ENCODE peak calls at places on chromosome 18, in nine cellular contexts. One of them, this sample, is unnamed.

GRCh38 chr18:30727849-30728248 is 314.7 kb downstream of the DSC3 start:
- DNase-seq in A549: no peak
- DNase-seq in GM12878: no peak
- DNase-seq in HCT116: no peak
- DNase-seq in prostate gland: no peak
- DNase-seq in vagina: no peak
- DNase-seq in heart left ventricle: no peak
- DNase-seq in spleen: no peak
- DNase-seq in H1: no peak
- DNase-seq in this sample: no peak

GRCh38 chr18:62196978-62197377 is 9.9 kb downstream of the RELCH start:
- DNase-seq in A549: no peak
- DNase-seq in GM12878: no peak
- DNase-seq in HCT116: no peak
- DNase-seq in prostate gland: no peak
- DNase-seq in vagina: no peak
- DNase-seq in heart left ventricle: no peak
- DNase-seq in spleen: no peak
- DNase-seq in H1: no peak
- DNase-seq in this sample: no peak

GRCh38 chr18:45688834-45689233 is 35.1 kb upstream of the SLC14A1 start:
- DNase-seq in A549: no peak
- DNase-seq in GM12878: no peak
- DNase-seq in HCT116: no peak
- DNase-seq in prostate gland: no peak
- DNase-seq in vagina: no peak
- DNase-seq in heart left ventricle: no peak
- DNase-seq in spleen: peak; percentile 81
- DNase-seq in H1: no peak
- DNase-seq in this sample: peak; percentile 84

GRCh38 chr18:75407468-75408437 is 19.8 kb downstream of the SMIM21 start:
- DNase-seq in A549: no peak
- DNase-seq in GM12878: no peak
- DNase-seq in HCT116: no peak
- DNase-seq in prostate gland: no peak
- DNase-seq in vagina: no peak
- DNase-seq in heart left ventricle: no peak
- DNase-seq in spleen: no peak
- DNase-seq in H1: no peak
- DNase-seq in this sample: no peak

GRCh38 chr18:73948497-73948896 is 199.1 kb downstream of the FBXO15 start:
- DNase-seq in A549: no peak
- DNase-seq in GM12878: no peak
- DNase-seq in HCT116: no peak
- DNase-seq in prostate gland: no peak
- DNase-seq in vagina: no peak
- DNase-seq in heart left ventricle: no peak
- DNase-seq in spleen: no peak
- DNase-seq in H1: no peak
- DNase-seq in this sample: no peak

GRCh38 chr18:53534695-53535094 is 689.8 kb downstream of the MBD2 start:
- DNase-seq in A549: no peak
- DNase-seq in GM12878: no peak
- DNase-seq in HCT116: no peak
- DNase-seq in prostate gland: no peak
- DNase-seq in vagina: no peak
- DNase-seq in heart left ventricle: no peak
- DNase-seq in spleen: no peak
- DNase-seq in H1: no peak
- DNase-seq in this sample: peak; percentile 59

GRCh38 chr18:73670536-73670935 is 477.1 kb downstream of the FBXO15 start:
- DNase-seq in A549: no peak
- DNase-seq in GM12878: no peak
- DNase-seq in HCT116: no peak
- DNase-seq in prostate gland: no peak
- DNase-seq in vagina: no peak
- DNase-seq in heart left ventricle: no peak
- DNase-seq in spleen: no peak
- DNase-seq in H1: no peak
- DNase-seq in this sample: no peak

GRCh38 chr18:48835119-48835518 is 115.6 kb downstream of the SMAD7 start:
- DNase-seq in A549: no peak
- DNase-seq in GM12878: no peak
- DNase-seq in HCT116: no peak
- DNase-seq in prostate gland: no peak
- DNase-seq in vagina: no peak
- DNase-seq in heart left ventricle: no peak
- DNase-seq in spleen: peak; percentile 44
- DNase-seq in H1: no peak
- DNase-seq in this sample: no peak

GRCh38 chr18:28903366-28903765 is 726.4 kb upstream of the CDH2 start:
- DNase-seq in A549: no peak
- DNase-seq in GM12878: no peak
- DNase-seq in HCT116: no peak
- DNase-seq in prostate gland: no peak
- DNase-seq in vagina: no peak
- DNase-seq in heart left ventricle: no peak
- DNase-seq in spleen: no peak
- DNase-seq in H1: no peak
- DNase-seq in this sample: no peak

DNA sequence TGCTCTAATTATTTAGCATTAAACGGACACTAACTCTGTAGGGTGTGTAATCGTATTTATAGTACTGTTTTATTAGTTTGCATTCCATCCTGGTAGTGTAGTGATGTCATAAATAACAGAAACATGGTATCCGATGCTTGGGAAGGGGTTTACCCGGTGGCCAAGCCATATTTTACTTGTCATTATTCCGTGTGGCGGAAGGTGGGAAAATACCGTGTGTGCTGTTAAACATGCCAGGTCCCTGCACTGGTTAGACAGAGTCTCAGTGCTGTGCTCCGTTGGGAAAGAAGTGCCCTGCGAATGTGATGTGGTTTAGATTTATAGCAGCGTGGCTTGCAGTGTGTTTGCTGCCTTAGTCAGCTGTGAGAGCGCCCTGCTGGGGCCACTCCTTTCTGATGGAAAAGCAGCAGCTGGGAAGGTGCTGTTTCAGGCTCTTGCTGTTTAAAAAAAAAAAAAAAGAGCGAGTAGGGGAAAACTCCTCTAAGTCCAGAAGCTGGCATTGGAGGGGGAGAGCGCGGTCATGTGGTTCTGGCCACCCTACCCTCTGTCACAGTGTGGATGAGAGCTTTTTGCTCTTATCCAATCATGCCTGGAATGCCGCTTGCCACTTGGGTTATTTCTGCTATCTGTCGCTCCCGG is 211.0 kb downstream of the NEDD4L start:
- DNase-seq in A549: no peak
- DNase-seq in GM12878: no peak
- DNase-seq in HCT116: no peak
- DNase-seq in prostate gland: peak; percentile 36
- DNase-seq in vagina: no peak
- DNase-seq in heart left ventricle: peak; percentile 61
- DNase-seq in spleen: no peak
- DNase-seq in H1: peak; percentile 66
- DNase-seq in this sample: no peak
- TF ChIP-seq POLR2A in A549: no peak
- TF ChIP-seq POLR2A in GM12878: no peak
- TF ChIP-seq POLR2A in HCT116: no peak
- TF ChIP-seq POLR2A in prostate gland: no peak
- TF ChIP-seq POLR2A in vagina: no peak
- TF ChIP-seq POLR2A in heart left ventricle: no peak
- TF ChIP-seq POLR2A in spleen: no peak
- TF ChIP-seq POLR2A in H1: no peak
- TF ChIP-seq POLR2A in this sample: no peak

DNA sequence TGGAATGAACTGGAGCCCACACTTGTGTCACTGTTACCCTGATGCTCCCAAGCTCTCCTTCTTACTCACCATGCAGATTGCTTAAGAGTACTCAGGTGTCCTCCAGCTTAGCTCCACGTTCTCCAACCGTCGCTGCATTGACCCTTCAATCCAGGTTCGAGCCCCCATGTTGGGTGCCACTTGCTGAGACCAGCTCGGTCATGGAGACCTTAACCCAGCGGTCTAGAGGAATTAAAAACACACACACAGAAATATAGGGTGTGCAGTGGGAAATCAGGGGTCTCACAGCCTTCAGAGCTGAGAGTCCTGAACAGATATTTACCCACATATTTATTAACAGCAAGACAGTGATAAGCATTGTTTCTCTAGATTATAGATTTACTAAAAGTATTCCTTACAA is 229.1 kb upstream of the APCDD1 start:
- DNase-seq in A549: no peak
- DNase-seq in GM12878: no peak
- DNase-seq in HCT116: no peak
- DNase-seq in prostate gland: no peak
- DNase-seq in vagina: peak; percentile 37
- DNase-seq in heart left ventricle: no peak
- DNase-seq in spleen: no peak
- DNase-seq in H1: no peak
- DNase-seq in this sample: no peak
- H3K9me3 ChIP-seq in A549: peaks cover 2% of the 10 kb centered on the region
- H3K9me3 ChIP-seq in GM12878: no peaks in the 10 kb centered on the region
- H3K9me3 ChIP-seq in HCT116: no peaks in the 10 kb centered on the region
- H3K9me3 ChIP-seq in prostate gland: no peaks in the 10 kb centered on the region
- H3K9me3 ChIP-seq in vagina: no peaks in the 10 kb centered on the region
- H3K9me3 ChIP-seq in heart left ventricle: peaks cover 19% of the 10 kb centered on the region
- H3K9me3 ChIP-seq in spleen: no peaks in the 10 kb centered on the region
- H3K9me3 ChIP-seq in H1: peaks cover 7% of the 10 kb centered on the region
- H3K9me3 ChIP-seq in this sample: no peaks in the 10 kb centered on the region

GRCh38 chr18:3279201-3280185 is 17.6 kb downstream of the MYL12B start:
- DNase-seq in A549: no peak
- DNase-seq in GM12878: no peak
- DNase-seq in HCT116: no peak
- DNase-seq in prostate gland: no peak
- DNase-seq in vagina: no peak
- DNase-seq in heart left ventricle: no peak
- DNase-seq in spleen: no peak
- DNase-seq in H1: no peak
- DNase-seq in this sample: no peak

GRCh38 chr18:3283908-3284307 is 22.0 kb downstream of the MYL12B start:
- DNase-seq in A549: no peak
- DNase-seq in GM12878: no peak
- DNase-seq in HCT116: no peak
- DNase-seq in prostate gland: peak; percentile 82
- DNase-seq in vagina: no peak
- DNase-seq in heart left ventricle: no peak
- DNase-seq in spleen: peak; percentile 79
- DNase-seq in H1: no peak
- DNase-seq in this sample: no peak

GRCh38 chr18:3284501-3284900 is 22.6 kb downstream of the MYL12B start:
- DNase-seq in A549: no peak
- DNase-seq in GM12878: no peak
- DNase-seq in HCT116: no peak
- DNase-seq in prostate gland: no peak
- DNase-seq in vagina: no peak
- DNase-seq in heart left ventricle: no peak
- DNase-seq in spleen: no peak
- DNase-seq in H1: no peak
- DNase-seq in this sample: no peak

GRCh38 chr18:3283253-3283863 is 21.4 kb downstream of the MYL12B start:
- DNase-seq in A549: no peak
- DNase-seq in GM12878: no peak
- DNase-seq in HCT116: no peak
- DNase-seq in prostate gland: no peak
- DNase-seq in vagina: no peak
- DNase-seq in heart left ventricle: no peak
- DNase-seq in spleen: no peak
- DNase-seq in H1: no peak
- DNase-seq in this sample: no peak

GRCh38 chr18:3281456-3282400 is 19.8 kb downstream of the MYL12B start:
- DNase-seq in A549: peak; percentile 78
- DNase-seq in GM12878: no peak
- DNase-seq in HCT116: peak; percentile 78
- DNase-seq in prostate gland: peak; percentile 50
- DNase-seq in vagina: no peak
- DNase-seq in heart left ventricle: no peak
- DNase-seq in spleen: no peak
- DNase-seq in H1: no peak
- DNase-seq in this sample: no peak
- H3K4me3 ChIP-seq in A549: no peak overlapping the region
- H3K4me3 ChIP-seq in GM12878: no peak overlapping the region
- H3K4me3 ChIP-seq in HCT116: no peak overlapping the region
- H3K4me3 ChIP-seq in prostate gland: no peak overlapping the region
- H3K4me3 ChIP-seq in vagina: no peak overlapping the region
- H3K4me3 ChIP-seq in heart left ventricle: no peak overlapping the region
- H3K4me3 ChIP-seq in spleen: no peak overlapping the region
- H3K4me3 ChIP-seq in H1: no peak overlapping the region
- H3K4me3 ChIP-seq in this sample: no peak overlapping the region

GRCh38 chr18:40249390-40250080 is 1705.5 kb upstream of the PIK3C3 start:
- DNase-seq in A549: no peak
- DNase-seq in GM12878: no peak
- DNase-seq in HCT116: no peak
- DNase-seq in prostate gland: no peak
- DNase-seq in vagina: no peak
- DNase-seq in heart left ventricle: no peak
- DNase-seq in spleen: no peak
- DNase-seq in H1: no peak
- DNase-seq in this sample: no peak

GRCh38 chr18:40250218-40250617 is 1704.8 kb upstream of the PIK3C3 start:
- DNase-seq in A549: no peak
- DNase-seq in GM12878: no peak
- DNase-seq in HCT116: no peak
- DNase-seq in prostate gland: no peak
- DNase-seq in vagina: no peak
- DNase-seq in heart left ventricle: no peak
- DNase-seq in spleen: no peak
- DNase-seq in H1: no peak
- DNase-seq in this sample: no peak
- TF ChIP-seq POLR2A in A549: no peak
- TF ChIP-seq POLR2A in GM12878: no peak
- TF ChIP-seq POLR2A in HCT116: no peak
- TF ChIP-seq POLR2A in prostate gland: no peak
- TF ChIP-seq POLR2A in vagina: no peak
- TF ChIP-seq POLR2A in heart left ventricle: no peak
- TF ChIP-seq POLR2A in spleen: no peak
- TF ChIP-seq POLR2A in H1: no peak
- TF ChIP-seq POLR2A in this sample: no peak